ENCODE peak calls at places on chromosomes 16 and 17, in four cellular contexts. J is head of caudate nucleus; F is heart right ventricle; Q is stimulated activated CD8-positive, alpha-beta memory T cell treated with anti-CD3 and anti-CD28 coated beads, Interleukin-15, amount 100 ng/mL, for 4 hours. O is an unnamed sample.

GRCh38 chr17:78130439-78131101 is at the start of gene TMC8:
- DNase-seq in J (no peak), F (no peak), Q (no peak), O (no peak)

GRCh38 chr16:89828870-89829629 is 775 bp downstream of the SPIRE2 start:
- DNase-seq in J (no peak), F (no peak), Q (no peak), O (no peak)

GRCh38 chr17:81976332-81977210 is 858 bp upstream of the ASPSCR1 start:
- DNase-seq in J (no peak), F (peak), Q (no peak), O (peak)

GRCh38 chr16:726438-727290 is at the start of the genes CCDC78 and HAGHL:
- DNase-seq in J (no peak), F (peak), Q (peak), O (peak)

GRCh38 chr17:73650147-73650546 is 5.9 kb upstream of the SDK2 start:
- DNase-seq in J (no peak), F (no peak), Q (no peak), O (no peak)

GRCh38 chr17:79632432-79632735 is 21.5 kb upstream of the RBFOX3 start:
- DNase-seq in J (no peak), F (no peak), Q (no peak), O (no peak)

GRCh38 chr16:84965428-84966149 is 45.7 kb downstream of the ZDHHC7 start:
- DNase-seq in J (no peak), F (no peak), Q (no peak), O (no peak)

GRCh38 chr17:68343976-68344375 is 52.7 kb downstream of the ARSG start:
- DNase-seq in J (no peak), F (no peak), Q (no peak), O (no peak)

GRCh38 chr16:55479560-55480197 is 681 bp downstream of the MMP2 start:
- DNase-seq in J (no peak), F (no peak), Q (no peak), O (no peak)

GRCh38 chr17:45388604-45389325 is 43.9 kb downstream of the ARHGAP27 start:
- DNase-seq in J (no peak), F (no peak), Q (no peak), O (no peak)

GRCh38 chr16:35173295-35173694 is 1713.9 kb downstream of the TP53TG3F start:
- DNase-seq in J (no peak), F (no peak), Q (no peak), O (no peak)

GRCh38 chr16:11402051-11402744 is 56.9 kb downstream of the RMI2 start:
- DNase-seq in J (no peak), F (no peak), Q (no peak), O (peak)

GRCh38 chr17:45342306-45342705 is 25.5 kb upstream of the MAP3K14 start:
- DNase-seq in J (no peak), F (no peak), Q (no peak), O (no peak)

O was measured in testis.